ENCODE peak calls at places on chromosomes 6 and 20, in seven cellular contexts. R is upper lobe of left lung, V is transverse colon, H is IMR-90, O is dorsolateral prefrontal cortex, C is cardiac muscle cell, G is uterus. E is an unnamed sample.

GRCh38 chr6:113858067-113858604 is 991 bp downstream of the MARCKS start:
- DNase-seq in O (no peak), V (peak), G (peak), R (peak), H (peak), C (peak), E (no peak)

GRCh38 chr20:45279992-45280391 is 25.6 kb upstream of the SLPI start:
- DNase-seq in H (no peak), O (no peak), V (no peak), G (no peak), C (no peak), R (no peak), E (no peak)

GRCh38 chr6:7673063-7673536 is 52.8 kb upstream of the BMP6 start:
- DNase-seq in C (peak), V (peak), H (peak), G (peak), O (no peak), R (peak), E (no peak)

GRCh38 chr20:52800734-52801627 is 171.2 kb upstream of the TSHZ2 start:
- DNase-seq in R (no peak), H (no peak), O (no peak), V (no peak), C (no peak), G (no peak), E (no peak)

GRCh38 chr20:35004749-35005462 is 49.2 kb downstream of the MYH7B start:
- DNase-seq in G (peak), V (peak), O (no peak), H (no peak), R (no peak), C (no peak), E (no peak)

GRCh38 chr6:68024570-68025269 is 610.4 kb upstream of the ADGRB3 start:
- DNase-seq in H (no peak), O (no peak), R (no peak), V (no peak), G (no peak), C (no peak), E (no peak)

GRCh38 chr20:8749986-8750385 is 318.9 kb upstream of the PLCB4 start:
- DNase-seq in C (no peak), O (no peak), R (no peak), V (no peak), G (no peak), H (peak), E (no peak)

GRCh38 chr6:123802697-123803455 is 789 bp upstream of the NKAIN2 start:
- DNase-seq in O (peak), C (peak), V (peak), G (peak), H (peak), R (peak), E (peak)

GRCh38 chr6:132569170-132569569 is 952 bp upstream of the TAAR6 start:
- DNase-seq in V (no peak), C (no peak), O (peak), R (no peak), G (no peak), H (no peak), E (no peak)

GRCh38 chr6:35360349-35361138 is 18.2 kb downstream of the PPARD start:
- DNase-seq in C (no peak), G (no peak), O (peak), V (no peak), R (peak), H (peak), E (no peak)

GRCh38 chr20:33653900-33654596 is 8.1 kb upstream of the C20orf144 start:
- DNase-seq in R (peak), V (peak), O (no peak), H (no peak), G (peak), C (no peak), E (no peak)

GRCh38 chr6:111552999-111553398 is 52.7 kb downstream of the TRAF3IP2 start:
- DNase-seq in O (no peak), V (no peak), G (no peak), C (no peak), H (no peak), R (no peak), E (no peak)

GRCh38 chr20:50571466-50571865 is 61.3 kb downstream of the PTPN1 start:
- DNase-seq in O (no peak), V (no peak), G (no peak), H (no peak), R (no peak), C (no peak), E (no peak)

GRCh38 chr20:47782091-47782490 is 3.2 kb downstream of the SULF2 start:
- DNase-seq in O (no peak), H (no peak), C (no peak), R (no peak), V (no peak), G (no peak), E (no peak)

GRCh38 chr6:124963416-124964083 is 1.3 kb downstream of the RNF217 start:
- DNase-seq in R (peak), C (peak), G (no peak), V (no peak), H (peak), O (no peak), E (no peak)

GRCh38 chr6:28940859-28941680 is 17.3 kb upstream of the TRIM27 start:
- DNase-seq in O (peak), C (peak), V (peak), R (peak), G (peak), H (peak), E (peak)

GRCh38 chr6:45476341-45476740 is 98.6 kb upstream of the SUPT3H start:
- DNase-seq in R (no peak), C (no peak), O (no peak), V (no peak), H (no peak), G (no peak), E (no peak)

DNA sequence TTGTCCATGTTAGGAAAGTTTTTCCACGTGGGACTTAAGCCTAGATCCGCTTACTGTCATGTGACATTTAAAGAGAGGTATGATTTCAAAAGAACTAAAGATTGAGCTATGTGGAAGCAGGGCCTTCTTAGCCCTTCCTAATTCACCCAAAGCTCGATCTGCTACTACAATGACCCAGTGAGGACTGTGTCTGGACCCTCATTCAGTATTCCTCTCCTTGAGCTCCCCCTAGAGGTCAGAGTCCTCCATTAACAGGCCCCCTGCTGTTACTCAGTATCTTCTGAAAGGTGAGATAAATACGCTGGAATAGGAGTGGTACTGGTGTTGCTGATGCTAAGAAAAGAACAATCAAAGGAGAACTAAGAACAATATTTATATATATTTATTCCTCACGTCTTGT is 414.0 kb downstream of the GJA1 start:
- DNase-seq in G (peak), C (peak), V (peak), H (peak), O (no peak), R (peak), E (no peak)
- H3K27ac ChIP-seq in G (no peak), C (no peak), V (no peak), H (no peak), O (peak), R (no peak), E (no peak)

DNA sequence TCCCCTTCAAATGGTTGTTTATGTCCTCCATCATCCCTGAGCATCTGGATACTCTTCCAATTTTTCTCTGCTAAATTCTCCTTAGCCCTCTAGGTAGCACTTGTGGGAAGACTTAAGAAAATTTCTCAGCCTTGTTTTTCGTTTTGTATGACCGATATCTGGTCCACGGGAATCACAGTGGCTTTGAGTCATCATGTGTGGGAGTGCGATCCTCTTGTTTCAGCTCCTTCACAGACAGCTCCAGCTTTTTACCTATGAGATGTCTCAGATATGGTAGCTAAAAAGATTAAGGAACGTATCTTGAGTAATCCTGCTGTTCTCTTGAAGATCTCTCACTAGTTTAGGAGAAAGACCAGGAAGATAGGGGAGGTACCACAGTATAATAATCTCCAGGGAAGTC is 196.1 kb downstream of the GRM1 start:
- DNase-seq in O (no peak), H (no peak), G (no peak), C (no peak), R (no peak), V (no peak), E (no peak)
- TF ChIP-seq CTCF in O (no peak), H (no peak), G (no peak), C (no peak), R (no peak), V (no peak), E (no peak)

GRCh38 chr6:138341176-138341575 is 36.5 kb upstream of the SMIM28 start:
- DNase-seq in C (no peak), H (no peak), R (no peak), G (no peak), O (no peak), V (no peak), E (no peak)

GRCh38 chr6:138347840-138348239 is 29.9 kb upstream of the SMIM28 start:
- DNase-seq in O (no peak), R (no peak), V (no peak), C (no peak), G (no peak), H (no peak), E (no peak)

GRCh38 chr6:138343112-138343511 is 34.6 kb upstream of the SMIM28 start:
- DNase-seq in R (no peak), O (no peak), V (no peak), H (no peak), G (no peak), C (no peak), E (no peak)

GRCh38 chr6:138349891-138350290 is 27.8 kb upstream of the SMIM28 start:
- DNase-seq in G (no peak), C (no peak), O (no peak), V (no peak), H (no peak), R (no peak), E (no peak)

DNA sequence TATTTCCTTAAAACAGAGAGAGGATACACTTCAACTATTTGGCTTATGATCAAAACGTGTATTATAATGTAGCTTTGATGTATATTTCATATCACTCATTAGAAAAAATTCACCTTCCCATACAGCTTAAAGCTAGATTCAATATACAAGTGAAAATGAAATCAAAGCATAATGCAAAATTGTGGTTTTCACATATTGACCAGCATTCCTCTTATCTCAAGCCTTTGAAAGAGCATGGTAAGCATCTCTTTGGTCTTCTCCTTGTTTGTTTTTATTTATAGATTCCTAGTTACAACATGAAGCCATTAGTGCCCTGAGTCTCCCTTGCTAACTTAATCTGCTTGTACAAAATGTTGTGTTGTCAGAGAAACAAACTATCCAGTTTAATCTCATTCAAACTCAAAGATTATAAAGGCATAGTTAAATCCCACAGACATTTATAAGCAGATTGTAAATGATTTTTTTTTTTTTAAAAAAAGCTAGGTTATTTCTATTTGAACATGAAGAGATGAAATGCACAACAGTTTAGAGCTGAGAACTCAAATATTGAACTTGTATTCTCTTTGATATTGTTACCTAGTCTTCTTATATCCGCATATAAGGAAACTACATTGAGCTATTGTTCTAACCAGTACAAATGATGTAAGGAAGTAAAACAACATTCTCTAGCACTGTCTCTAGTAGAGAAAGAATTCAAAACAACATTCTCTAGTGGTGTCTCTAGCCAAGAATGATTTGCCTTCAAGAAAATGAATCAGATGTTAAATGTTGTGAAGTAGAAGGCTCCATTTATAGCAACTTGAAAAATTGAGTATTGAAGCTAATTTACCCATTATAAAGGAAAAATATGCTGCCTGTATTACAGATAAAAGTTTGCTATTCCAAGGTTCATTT is 31.2 kb upstream of the SMIM28 start:
- DNase-seq in C (no peak), R (no peak), H (peak), V (no peak), O (no peak), G (no peak), E (no peak)
- H3K27ac ChIP-seq in C (no peak), R (no peak), H (no peak), V (no peak), O (no peak), G (no peak), E (no peak)

GRCh38 chr6:3888153-3888957 is 39.2 kb downstream of the FAM50B start:
- DNase-seq in H (no peak), G (no peak), V (peak), C (no peak), R (no peak), O (no peak), E (no peak)

GRCh38 chr6:3882865-3883264 is 33.7 kb downstream of the FAM50B start:
- DNase-seq in C (no peak), V (no peak), G (peak), R (no peak), O (no peak), H (peak), E (no peak)

GRCh38 chr6:3885262-3886036 is 36.3 kb downstream of the FAM50B start:
- DNase-seq in C (peak), R (no peak), H (no peak), O (no peak), G (no peak), V (no peak), E (no peak)

GRCh38 chr6:3884007-3884745 is 35.0 kb downstream of the FAM50B start:
- DNase-seq in G (no peak), V (no peak), O (no peak), H (peak), R (no peak), C (no peak), E (no peak)

DNA sequence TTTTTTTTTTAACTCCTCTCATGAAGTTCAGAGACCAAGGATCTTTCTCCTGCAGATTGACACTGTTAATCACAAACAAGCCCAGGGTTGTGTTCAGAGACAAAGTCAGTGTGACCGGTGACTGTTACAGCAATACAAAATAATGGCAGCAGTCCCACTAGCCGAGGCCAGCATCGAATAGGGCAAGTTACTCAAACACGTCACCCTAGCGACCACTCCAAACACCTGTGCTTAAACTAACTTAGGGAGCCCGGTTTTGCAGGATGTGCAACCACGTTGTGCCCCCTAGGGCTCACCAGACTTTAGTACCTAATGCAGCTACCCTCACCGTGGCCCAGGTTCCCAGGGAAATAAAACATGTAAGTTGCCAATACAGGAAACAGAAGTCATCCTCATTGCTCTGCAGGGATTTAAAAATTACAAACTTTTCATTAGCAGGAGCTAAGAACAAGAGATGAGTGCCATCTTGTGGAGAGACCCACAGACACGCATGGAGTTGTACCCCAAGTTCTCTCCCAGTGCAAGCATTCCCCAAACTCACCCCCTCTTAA is 38.1 kb downstream of the FAM50B start:
- DNase-seq in C (no peak), H (peak), O (no peak), R (no peak), V (no peak), G (no peak), E (no peak)
- TF ChIP-seq CTCF in C (peak), H (peak), O (peak), R (no peak), V (peak), G (peak), E (no peak)

DNA sequence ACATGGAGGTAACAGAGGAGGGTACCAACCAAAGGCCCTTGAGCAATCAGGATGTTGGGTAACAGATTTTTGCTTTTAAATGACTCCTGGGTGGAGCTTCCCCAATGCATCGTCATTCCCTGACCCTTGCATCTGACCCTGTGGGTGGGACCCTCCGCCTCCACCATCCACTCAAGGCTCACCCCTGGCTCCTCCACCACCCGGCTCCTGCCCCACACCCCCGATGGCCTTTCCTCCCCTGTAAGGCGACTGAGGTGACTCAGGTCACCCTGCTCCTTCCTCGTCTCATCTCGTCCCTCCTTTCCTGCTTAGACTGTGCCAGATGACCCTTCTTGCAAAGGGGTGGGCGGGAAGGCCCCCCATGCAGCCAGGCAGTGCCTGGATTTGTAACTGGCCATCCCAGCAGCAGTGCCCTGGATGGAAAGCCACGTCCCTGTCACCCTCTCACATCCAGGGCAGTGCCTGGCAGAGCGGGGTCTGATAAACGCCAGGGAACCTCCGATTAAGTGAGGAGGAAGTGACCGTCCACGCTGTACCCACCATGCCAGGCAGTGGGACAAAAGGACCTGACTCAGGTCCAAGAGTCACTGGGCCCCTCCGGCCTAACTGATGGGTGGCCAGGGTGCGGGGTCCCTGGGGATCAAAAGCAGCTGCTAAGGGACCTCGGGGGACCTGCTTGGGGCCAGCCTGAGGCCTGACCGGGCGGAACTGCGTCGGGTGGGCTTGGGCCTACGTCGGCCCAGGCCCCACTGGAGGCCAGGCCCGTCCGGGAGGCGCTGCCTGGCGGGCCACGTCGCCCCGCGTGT is 624 bp upstream of the NPEPL1 start:
- DNase-seq in V (peak), H (no peak), G (peak), O (peak), R (peak), C (no peak), E (no peak)
- H3K27ac ChIP-seq in V (peak), H (peak), G (peak), O (peak), R (peak), C (peak), E (peak)

DNA sequence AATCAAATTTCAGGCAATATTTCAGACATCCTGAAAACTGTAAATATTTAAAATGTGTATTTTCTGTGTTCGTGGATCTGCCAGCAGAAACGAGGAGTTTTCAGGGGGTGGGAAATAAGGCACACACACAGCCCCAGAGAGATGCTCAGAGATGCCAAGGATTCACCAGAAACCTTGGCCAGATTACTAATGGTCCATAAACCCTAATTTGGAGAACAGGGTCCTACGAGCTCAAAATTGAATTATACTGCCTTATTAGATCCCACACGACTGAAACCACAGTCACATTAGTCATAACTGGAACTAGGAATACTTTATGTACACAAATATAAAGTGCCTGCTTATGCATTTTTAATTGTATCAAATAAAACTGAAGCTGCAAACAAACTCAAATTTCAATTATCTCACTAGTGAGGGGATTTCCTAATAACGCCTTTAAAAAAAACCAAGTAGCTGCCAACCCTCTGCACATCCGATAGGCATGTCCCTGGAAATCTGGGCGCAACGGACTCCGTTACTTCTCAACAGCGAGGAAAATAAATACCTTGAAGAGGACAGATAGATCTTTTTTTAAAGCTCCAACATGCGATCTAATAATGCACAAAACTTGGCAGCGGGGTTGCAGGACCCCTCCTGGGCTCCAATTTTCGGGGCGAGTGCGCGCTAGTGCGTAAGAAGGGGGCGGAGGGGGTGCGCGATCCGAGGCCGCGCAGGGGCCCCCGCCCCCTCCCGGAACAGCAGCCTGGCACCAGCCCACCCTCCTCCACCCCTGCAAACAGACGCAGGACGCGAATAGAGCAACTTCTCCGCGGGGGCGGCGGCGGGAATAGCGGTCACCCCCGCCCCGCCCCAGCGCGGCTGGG is 887 bp downstream of the CHD6 start:
- DNase-seq in R (peak), V (peak), C (peak), O (no peak), H (peak), G (peak), E (peak)
- TF ChIP-seq CTCF in R (no peak), V (no peak), C (no peak), O (no peak), H (no peak), G (no peak), E (no peak)

GRCh38 chr20:42646250-42646649 is 543.5 kb downstream of the PTPRT start:
- DNase-seq in H (no peak), G (no peak), C (no peak), R (no peak), O (no peak), V (no peak), E (no peak)
- H3K27ac ChIP-seq in H (no peak), G (no peak), C (no peak), R (no peak), O (no peak), V (no peak), E (no peak)

E was measured in CD4-positive, alpha-beta T cell.